ENCODE peak calls at places on chromosomes 2 and 18, in nine cellular contexts. One of them, this sample, is unnamed.

GRCh38 chr2:667332-668000 is 9.7 kb downstream of the TMEM18 start:
- DNase-seq in GM04504: peak; percentile 47
- DNase-seq in left ventricle myocardium inferior: no peak
- DNase-seq in cerebellar nuclear complex: no peak
- DNase-seq in NCI-H69: no peak
- DNase-seq in KG1: no peak
- DNase-seq in CD8-positive, alpha-beta memory T cell: no peak
- DNase-seq in hepatic stellate cell: peak; percentile 79
- DNase-seq in NCI-H1930: no peak
- DNase-seq in this sample: no peak

GRCh38 chr2:218852911-218853667 is 6.5 kb upstream of the WNT6 start:
- DNase-seq in GM04504: no peak
- DNase-seq in left ventricle myocardium inferior: peak; percentile 50
- DNase-seq in cerebellar nuclear complex: no peak
- DNase-seq in NCI-H69: peak; percentile 75
- DNase-seq in KG1: peak; percentile 38
- DNase-seq in CD8-positive, alpha-beta memory T cell: peak; percentile 49
- DNase-seq in hepatic stellate cell: peak; percentile 63
- DNase-seq in NCI-H1930: peak; percentile 16
- DNase-seq in this sample: peak; percentile 52

GRCh38 chr2:200300650-200301314 is 5.7 kb upstream of the SPATS2L start:
- DNase-seq in GM04504: no peak
- DNase-seq in left ventricle myocardium inferior: peak; percentile 25
- DNase-seq in cerebellar nuclear complex: no peak
- DNase-seq in NCI-H69: peak; percentile 9
- DNase-seq in KG1: no peak
- DNase-seq in CD8-positive, alpha-beta memory T cell: no peak
- DNase-seq in hepatic stellate cell: no peak
- DNase-seq in NCI-H1930: no peak
- DNase-seq in this sample: peak; percentile 23

GRCh38 chr2:53576361-53576620 is 191.3 kb upstream of the CHAC2 start:
- DNase-seq in GM04504: no peak
- DNase-seq in left ventricle myocardium inferior: no peak
- DNase-seq in cerebellar nuclear complex: no peak
- DNase-seq in NCI-H69: no peak
- DNase-seq in KG1: no peak
- DNase-seq in CD8-positive, alpha-beta memory T cell: no peak
- DNase-seq in hepatic stellate cell: no peak
- DNase-seq in NCI-H1930: no peak
- DNase-seq in this sample: no peak

GRCh38 chr2:39107724-39108273 is 13.1 kb downstream of the SOS1 start:
- DNase-seq in GM04504: no peak
- DNase-seq in left ventricle myocardium inferior: no peak
- DNase-seq in cerebellar nuclear complex: no peak
- DNase-seq in NCI-H69: peak; percentile 70
- DNase-seq in KG1: no peak
- DNase-seq in CD8-positive, alpha-beta memory T cell: no peak
- DNase-seq in hepatic stellate cell: no peak
- DNase-seq in NCI-H1930: no peak
- DNase-seq in this sample: no peak

GRCh38 chr18:61935362-61935761 is 42.6 kb upstream of the RNF152 start:
- DNase-seq in GM04504: no peak
- DNase-seq in left ventricle myocardium inferior: no peak
- DNase-seq in cerebellar nuclear complex: no peak
- DNase-seq in NCI-H69: no peak
- DNase-seq in KG1: no peak
- DNase-seq in CD8-positive, alpha-beta memory T cell: no peak
- DNase-seq in hepatic stellate cell: no peak
- DNase-seq in NCI-H1930: no peak
- DNase-seq in this sample: no peak

GRCh38 chr2:174337337-174338154 is 2.8 kb downstream of the SP9 start:
- DNase-seq in GM04504: peak; percentile 41
- DNase-seq in left ventricle myocardium inferior: no peak
- DNase-seq in cerebellar nuclear complex: no peak
- DNase-seq in NCI-H69: peak; percentile 67
- DNase-seq in KG1: peak; percentile 41
- DNase-seq in CD8-positive, alpha-beta memory T cell: peak; percentile 50
- DNase-seq in hepatic stellate cell: no peak
- DNase-seq in NCI-H1930: no peak
- DNase-seq in this sample: no peak

GRCh38 chr2:68482296-68482695 is 14.9 kb downstream of the APLF start:
- DNase-seq in GM04504: no peak
- DNase-seq in left ventricle myocardium inferior: no peak
- DNase-seq in cerebellar nuclear complex: no peak
- DNase-seq in NCI-H69: no peak
- DNase-seq in KG1: no peak
- DNase-seq in CD8-positive, alpha-beta memory T cell: no peak
- DNase-seq in hepatic stellate cell: no peak
- DNase-seq in NCI-H1930: no peak
- DNase-seq in this sample: no peak

GRCh38 chr2:46645681-46646162 is 166.4 kb downstream of the TMEM247 start:
- DNase-seq in GM04504: peak; percentile 85
- DNase-seq in left ventricle myocardium inferior: peak; percentile 35
- DNase-seq in cerebellar nuclear complex: no peak
- DNase-seq in NCI-H69: peak; percentile 8
- DNase-seq in KG1: no peak
- DNase-seq in CD8-positive, alpha-beta memory T cell: no peak
- DNase-seq in hepatic stellate cell: peak; percentile 45
- DNase-seq in NCI-H1930: no peak
- DNase-seq in this sample: no peak

GRCh38 chr18:23580677-23581367 is 5.5 kb downstream of the NPC1 start:
- DNase-seq in GM04504: no peak
- DNase-seq in left ventricle myocardium inferior: no peak
- DNase-seq in cerebellar nuclear complex: no peak
- DNase-seq in NCI-H69: no peak
- DNase-seq in KG1: no peak
- DNase-seq in CD8-positive, alpha-beta memory T cell: no peak
- DNase-seq in hepatic stellate cell: peak; percentile 84
- DNase-seq in NCI-H1930: no peak
- DNase-seq in this sample: no peak

GRCh38 chr2:108612153-108612513 is 77.9 kb downstream of the LIMS1 start:
- DNase-seq in GM04504: no peak
- DNase-seq in left ventricle myocardium inferior: no peak
- DNase-seq in cerebellar nuclear complex: no peak
- DNase-seq in NCI-H69: no peak
- DNase-seq in KG1: no peak
- DNase-seq in CD8-positive, alpha-beta memory T cell: no peak
- DNase-seq in hepatic stellate cell: no peak
- DNase-seq in NCI-H1930: no peak
- DNase-seq in this sample: no peak